ENCODE peak calls at places on chromosomes 5 and 9, in seven cellular contexts. F is SK-N-SH, L is HCT116, V is K562, U is HepG2, T is H1, C is GM12878. Q is an unnamed sample.

GRCh38 chr5:6791031-6791577 is 77.9 kb downstream of the TENT4A start:
- DNase-seq in T (no peak), V (no peak), L (no peak), F (no peak), U (no peak), C (no peak), Q (no peak)

GRCh38 chr9:118209343-118209742 is 505.1 kb downstream of the TLR4 start:
- DNase-seq in F (no peak), T (no peak), C (no peak), U (no peak), L (no peak), V (no peak), Q (no peak)

GRCh38 chr9:129573977-129574376 is 46.9 kb downstream of the C9orf50 start:
- DNase-seq in L (no peak), C (no peak), U (no peak), T (no peak), V (no peak), F (no peak), Q (no peak)

GRCh38 chr9:130276121-130276520 is 10.6 kb downstream of the HMCN2 start:
- DNase-seq in L (no peak), U (no peak), T (no peak), F (no peak), C (no peak), V (no peak), Q (no peak)

GRCh38 chr9:133257398-133258053 is 17.5 kb downstream of the ABO start:
- DNase-seq in C (no peak), T (no peak), F (no peak), V (no peak), L (no peak), U (no peak), Q (no peak)

GRCh38 chr9:137192448-137192780 is 3.9 kb downstream of the SSNA1 start:
- DNase-seq in C (no peak), F (no peak), V (no peak), L (no peak), T (no peak), U (no peak), Q (no peak)

GRCh38 chr5:165130656-165131055 is 1625.2 kb downstream of the MAT2B start:
- DNase-seq in U (no peak), F (no peak), V (no peak), T (no peak), L (no peak), C (no peak), Q (no peak)

GRCh38 chr5:308672-309271 is 12.7 kb upstream of the AHRR start:
- DNase-seq in T (no peak), C (no peak), U (no peak), V (no peak), L (no peak), F (peak; percentile 39), Q (no peak)

GRCh38 chr9:13787234-13787833 is 507.8 kb upstream of the MPDZ start:
- DNase-seq in L (no peak), U (no peak), T (no peak), C (no peak), V (no peak), F (no peak), Q (no peak)

DNA sequence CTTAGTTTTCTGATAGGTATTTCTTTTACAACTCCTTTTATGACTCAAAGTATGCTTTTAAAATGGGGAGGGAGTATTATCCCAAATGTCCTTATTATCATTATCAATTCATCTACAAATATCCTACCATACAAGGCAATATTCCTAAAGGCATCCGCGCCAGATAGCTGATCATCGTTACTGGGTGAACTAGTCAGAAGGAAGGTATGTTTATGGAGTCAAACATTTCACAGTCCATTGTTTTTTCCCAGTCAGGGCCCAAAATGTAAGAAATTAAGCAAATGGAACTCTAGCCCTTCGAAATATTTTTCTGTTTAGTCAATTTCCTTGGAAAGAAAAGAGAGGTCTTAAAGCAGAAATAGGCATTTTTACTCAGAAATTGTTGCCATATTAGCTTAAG is 188.5 kb upstream of the CCNG1 start:
- DNase-seq in C (no peak), U (no peak), T (no peak), L (no peak), F (no peak), V (no peak), Q (no peak)
- TF ChIP-seq SIN3A in C (no peak), U (no peak), T (no peak), L (no peak), F (no peak), V (no peak), Q (no peak)

DNA sequence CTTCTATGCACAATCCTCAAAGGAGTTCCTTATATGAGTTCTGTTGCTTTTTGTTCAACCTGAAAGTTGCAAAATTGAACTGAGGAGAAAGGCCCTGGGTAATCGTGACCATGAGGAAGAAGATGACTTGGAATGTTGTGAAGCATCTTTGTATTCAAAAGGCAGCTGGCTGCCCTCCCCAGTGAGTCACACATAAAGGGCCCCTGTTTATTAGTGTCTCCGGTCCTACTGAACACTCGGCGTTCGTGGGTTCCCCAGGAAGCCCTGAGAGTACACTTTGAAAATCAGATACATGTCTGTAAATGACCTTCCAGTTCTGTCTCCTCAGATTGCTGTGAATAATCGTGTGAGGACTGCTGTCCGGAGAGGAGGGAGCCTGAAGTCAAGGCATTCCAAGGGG is 73.6 kb downstream of the C9orf153 start:
- DNase-seq in C (no peak), T (no peak), F (no peak), L (no peak), V (no peak), U (no peak), Q (no peak)
- TF ChIP-seq SIN3A in C (no peak), T (no peak), F (no peak), L (no peak), V (no peak), U (no peak), Q (no peak)

GRCh38 chr9:111915425-111915758 is 18.8 kb downstream of the UGCG start:
- DNase-seq in L (no peak), V (no peak), F (no peak), C (no peak), T (no peak), U (no peak), Q (no peak)

GRCh38 chr9:111909444-111909843 is 12.8 kb downstream of the UGCG start:
- DNase-seq in L (no peak), U (no peak), V (no peak), T (no peak), F (no peak), C (no peak), Q (no peak)

GRCh38 chr9:111913159-111913558 is 16.5 kb downstream of the UGCG start:
- DNase-seq in T (no peak), F (no peak), V (no peak), U (no peak), L (no peak), C (no peak), Q (no peak)

GRCh38 chr9:111914749-111915424 is 18.3 kb downstream of the UGCG start:
- DNase-seq in L (no peak), U (no peak), C (no peak), T (no peak), F (peak; percentile 38), V (no peak), Q (no peak)

DNA sequence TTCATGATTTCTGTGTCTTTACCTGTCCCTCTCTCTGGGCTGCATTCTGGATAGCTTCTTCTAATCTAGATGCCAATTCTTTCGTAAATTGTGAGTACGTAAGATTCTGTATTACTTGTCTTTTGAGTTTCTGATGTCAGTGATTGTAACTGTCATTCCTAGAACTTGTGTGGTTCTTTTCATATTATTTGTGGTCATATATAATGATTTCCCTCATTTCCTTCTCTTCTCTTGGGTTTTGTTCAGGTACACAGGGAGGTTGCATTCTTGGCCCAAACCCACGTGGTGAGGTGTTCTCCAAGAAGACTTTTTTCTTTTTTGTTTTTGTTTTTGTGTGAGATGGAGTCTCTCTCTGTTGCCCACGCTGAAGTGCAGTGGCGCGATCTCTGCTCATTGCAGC is 13.8 kb downstream of the UGCG start:
- DNase-seq in F (no peak), T (no peak), U (no peak), C (no peak), V (no peak), L (no peak), Q (no peak)
- TF ChIP-seq SIN3A in F (no peak), T (no peak), U (no peak), C (no peak), V (no peak), L (no peak), Q (no peak)

DNA sequence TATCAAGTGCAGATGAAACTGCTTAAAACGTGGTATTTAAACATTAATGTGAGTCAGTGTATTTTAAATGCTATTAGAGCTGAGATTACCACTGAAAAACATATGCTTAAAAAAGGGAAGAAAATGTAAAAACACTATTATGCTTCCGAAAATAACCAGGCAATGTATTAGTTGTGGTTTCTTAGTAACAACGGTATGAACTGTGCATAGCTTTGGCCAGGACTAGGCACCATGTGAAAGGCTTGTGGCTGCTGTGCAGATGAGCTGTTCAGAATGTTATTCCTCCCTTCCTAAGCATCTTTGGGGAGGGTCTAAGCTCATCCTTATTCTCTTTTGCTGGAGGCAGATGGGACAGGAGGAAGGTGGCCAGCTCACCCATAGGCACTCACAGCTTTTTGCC is 84.9 kb downstream of the NTRK2 start:
- DNase-seq in L (no peak), C (no peak), F (no peak), V (no peak), U (no peak), T (no peak), Q (no peak)
- TF ChIP-seq SIN3A in L (no peak), C (no peak), F (no peak), V (no peak), U (no peak), T (no peak), Q (no peak)

GRCh38 chr5:60943624-60944023 is 1.2 kb downstream of the ERCC8 start:
- DNase-seq in T (no peak), U (no peak), L (no peak), V (no peak), F (no peak), C (no peak), Q (no peak)
- TF ChIP-seq SIN3A in T (no peak), U (no peak), L (no peak), V (no peak), F (no peak), C (no peak), Q (no peak)

GRCh38 chr5:56987171-56987570 is 35.2 kb upstream of the MIER3 start:
- DNase-seq in L (no peak), F (no peak), T (no peak), V (no peak), C (no peak), U (no peak), Q (no peak)
- TF ChIP-seq SIN3A in L (no peak), F (no peak), T (no peak), V (no peak), C (no peak), U (no peak), Q (no peak)

DNA sequence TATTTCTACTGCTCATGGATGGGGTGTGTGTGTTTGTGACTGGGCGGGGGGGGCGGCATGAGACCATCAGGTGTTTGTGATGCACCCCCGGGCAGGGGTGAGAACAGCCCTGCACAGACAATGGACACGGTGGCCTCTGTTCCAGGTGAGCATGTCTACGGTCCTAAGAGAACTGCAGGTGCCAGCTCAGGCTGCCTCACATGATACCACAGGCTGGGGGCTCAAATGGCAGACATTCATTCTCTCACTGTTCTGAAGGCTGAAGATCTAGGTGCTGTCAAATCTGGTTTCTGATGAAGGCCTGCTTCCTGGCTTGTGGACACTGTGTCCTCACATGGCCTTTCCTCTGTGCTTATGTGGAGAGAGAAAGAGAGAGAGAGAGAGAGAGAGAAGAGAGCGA is 42.3 kb downstream of the NXNL2 start:
- DNase-seq in C (no peak), V (no peak), T (no peak), L (no peak), U (no peak), F (no peak), Q (no peak)
- TF ChIP-seq SIN3A in C (no peak), V (no peak), T (no peak), L (no peak), U (no peak), F (no peak), Q (no peak)

GRCh38 chr9:103399535-103399934 is 404.4 kb downstream of the CYLC2 start:
- DNase-seq in V (no peak), L (no peak), U (no peak), F (no peak), T (no peak), C (no peak), Q (no peak)

GRCh38 chr9:103397868-103398600 is 402.9 kb downstream of the CYLC2 start:
- DNase-seq in L (peak; percentile 7), U (peak; percentile 51), C (no peak), V (peak; percentile 7), T (peak; percentile 60), F (peak; percentile 30), Q (peak; percentile 10)
- TF ChIP-seq SIN3A in L (no peak), U (no peak), C (no peak), V (no peak), T (no peak), F (no peak), Q (no peak)

Q was measured in Panc1.